ENCODE peak calls at places on chromosomes 6 and 20, in seven cellular contexts. T, A, C, H, O, Y and U are unnamed samples.

GRCh38 chr6:89886378-89887120 is 7.7 kb upstream of the GJA10 start:
- DNase-seq in T (no peak), A (no peak), C (no peak), H (no peak), O (no peak), Y (no peak), U (no peak)

GRCh38 chr20:53384392-53384791 is 209.2 kb downstream of the ZNF217 start:
- DNase-seq in T (no peak), A (no peak), C (no peak), H (no peak), O (no peak), Y (no peak), U (no peak)

GRCh38 chr20:57148266-57148665 is 118.2 kb downstream of the BMP7 start:
- DNase-seq in T (no peak), A (no peak), C (peak), H (no peak), O (no peak), Y (no peak), U (no peak)

GRCh38 chr20:13276945-13277582 is 56.0 kb downstream of the ISM1 start:
- DNase-seq in T (no peak), A (no peak), C (no peak), H (no peak), O (no peak), Y (no peak), U (no peak)

GRCh38 chr6:98124176-98124575 is 710.2 kb upstream of the POU3F2 start:
- DNase-seq in T (no peak), A (no peak), C (no peak), H (no peak), O (no peak), Y (no peak), U (peak)

GRCh38 chr6:30836431-30836866 is 47.9 kb upstream of the DDR1 start:
- DNase-seq in T (no peak), A (no peak), C (peak), H (no peak), O (no peak), Y (no peak), U (no peak)

GRCh38 chr20:46520976-46521579 is 7.7 kb upstream of the ZNF334 start:
- DNase-seq in T (no peak), A (peak), C (no peak), H (no peak), O (peak), Y (peak), U (no peak)

GRCh38 chr20:38201356-38201755 is 36.3 kb upstream of the TGM2 start:
- DNase-seq in T (no peak), A (no peak), C (no peak), H (no peak), O (no peak), Y (no peak), U (no peak)

GRCh38 chr6:166476061-166476591 is 93.4 kb upstream of the MPC1 start:
- DNase-seq in T (no peak), A (no peak), C (no peak), H (no peak), O (no peak), Y (no peak), U (no peak)

GRCh38 chr6:84284428-84285033 is 57.1 kb upstream of the CEP162 start:
- DNase-seq in T (no peak), A (peak), C (no peak), H (no peak), O (no peak), Y (no peak), U (no peak)

GRCh38 chr6:2192971-2193370 is 52.4 kb downstream of the GMDS start:
- DNase-seq in T (no peak), A (no peak), C (no peak), H (no peak), O (no peak), Y (no peak), U (no peak)

GRCh38 chr6:82385961-82386360 is 22.3 kb downstream of the TPBG start:
- DNase-seq in T (no peak), A (no peak), C (no peak), H (no peak), O (peak), Y (no peak), U (no peak)

GRCh38 chr6:103273048-103273447 is 1586.7 kb downstream of the HACE1 start:
- DNase-seq in T (no peak), A (peak), C (no peak), H (no peak), O (no peak), Y (no peak), U (peak)

GRCh38 chr6:166672624-166673165 is 45.6 kb upstream of the RPS6KA2 start:
- DNase-seq in T (no peak), A (no peak), C (no peak), H (no peak), O (no peak), Y (no peak), U (no peak)

GRCh38 chr6:129766959-129767728 is 57.2 kb upstream of the ARHGAP18 start:
- DNase-seq in T (peak), A (peak), C (no peak), H (peak), O (no peak), Y (no peak), U (no peak)

GRCh38 chr6:18307006-18307405 is 42.7 kb upstream of the DEK start:
- DNase-seq in T (no peak), A (no peak), C (no peak), H (no peak), O (no peak), Y (no peak), U (peak)